ENCODE peak calls at places on chromosome 5, in nine cellular contexts. F is AG10803, V is lower lobe of right lung, B is tibial artery, G is HepG2, U is kidney epithelial cell, H is adrenal gland, A is IMR-90, T is OCI-LY7. K is an unnamed sample.

GRCh38 chr5:131466171-131466766 is 168.8 kb downstream of the RAPGEF6 start:
- DNase-seq in G (no peak), B (no peak), H (no peak), T (no peak), A (peak; percentile 95), U (peak; percentile 38), V (no peak), F (peak; percentile 66), K (no peak)

GRCh38 chr5:91978221-91978882 is 595.2 kb upstream of the ARRDC3 start:
- DNase-seq in H (no peak), F (no peak), B (no peak), V (no peak), T (no peak), U (no peak), G (no peak), A (no peak), K (no peak)

GRCh38 chr5:16005210-16005609 is 174.4 kb downstream of the MARCHF11 start:
- DNase-seq in A (no peak), T (no peak), H (no peak), B (no peak), F (no peak), V (no peak), G (no peak), U (peak; percentile 21), K (no peak)

GRCh38 chr5:176888865-176889165 is 10.3 kb downstream of the HK3 start:
- DNase-seq in V (no peak), B (no peak), H (no peak), F (no peak), A (no peak), G (no peak), U (no peak), T (no peak), K (no peak)

GRCh38 chr5:33936381-33937016 is at the start of gene RXFP3:
- DNase-seq in F (peak; percentile 28), H (no peak), U (no peak), V (no peak), A (peak; percentile 23), B (no peak), T (no peak), G (no peak), K (no peak)

GRCh38 chr5:167561796-167562195 is 729.6 kb upstream of the WWC1 start:
- DNase-seq in V (no peak), B (no peak), T (no peak), F (no peak), G (no peak), H (no peak), A (no peak), U (no peak), K (no peak)

GRCh38 chr5:64682608-64683007 is 7.7 kb upstream of the SHISAL2B start:
- DNase-seq in A (no peak), H (no peak), T (peak; percentile 4), B (no peak), F (no peak), V (no peak), G (peak; percentile 22), U (no peak), K (no peak)

GRCh38 chr5:171386006-171386671 is 1.5 kb upstream of the NPM1 start:
- DNase-seq in U (no peak), F (no peak), V (peak; percentile 44), H (no peak), B (no peak), A (no peak), G (no peak), T (no peak), K (no peak)

GRCh38 chr5:97065475-97065874 is 76.9 kb downstream of the LIX1 start:
- DNase-seq in F (no peak), U (no peak), H (no peak), V (no peak), A (no peak), G (no peak), B (no peak), T (no peak), K (no peak)

GRCh38 chr5:176628406-176629228 is 1.7 kb downstream of the SNCB start:
- DNase-seq in B (no peak), T (no peak), G (no peak), U (no peak), V (no peak), F (no peak), H (no peak), A (no peak), K (no peak)

GRCh38 chr5:120293796-120294195 is 170.3 kb upstream of the PRR16 start:
- DNase-seq in V (no peak), T (no peak), H (no peak), F (peak; percentile 96), A (peak; percentile 85), G (no peak), U (no peak), B (no peak), K (no peak)

GRCh38 chr5:150394103-150394502 is 18.6 kb downstream of the CD74 start:
- DNase-seq in V (no peak), U (no peak), G (no peak), A (peak; percentile 84), H (no peak), B (no peak), F (no peak), T (no peak), K (no peak)

GRCh38 chr5:100904259-100904822 is 1.3 kb upstream of the ST8SIA4 start:
- DNase-seq in V (peak; percentile 44), U (no peak), A (no peak), B (no peak), G (no peak), H (peak; percentile 15), T (peak; percentile 68), F (no peak), K (no peak)
- H3K4me3 ChIP-seq in V (peak overlapping the region; percentile 73), U (peak overlapping the region; percentile 9), A (no peak overlapping the region), B (peak overlapping the region; percentile 50), G (no peak overlapping the region), H (peak overlapping the region; percentile 52), T (peak overlapping the region; percentile 87), F (no peak overlapping the region), K (peak overlapping the region; percentile 88)

DNA sequence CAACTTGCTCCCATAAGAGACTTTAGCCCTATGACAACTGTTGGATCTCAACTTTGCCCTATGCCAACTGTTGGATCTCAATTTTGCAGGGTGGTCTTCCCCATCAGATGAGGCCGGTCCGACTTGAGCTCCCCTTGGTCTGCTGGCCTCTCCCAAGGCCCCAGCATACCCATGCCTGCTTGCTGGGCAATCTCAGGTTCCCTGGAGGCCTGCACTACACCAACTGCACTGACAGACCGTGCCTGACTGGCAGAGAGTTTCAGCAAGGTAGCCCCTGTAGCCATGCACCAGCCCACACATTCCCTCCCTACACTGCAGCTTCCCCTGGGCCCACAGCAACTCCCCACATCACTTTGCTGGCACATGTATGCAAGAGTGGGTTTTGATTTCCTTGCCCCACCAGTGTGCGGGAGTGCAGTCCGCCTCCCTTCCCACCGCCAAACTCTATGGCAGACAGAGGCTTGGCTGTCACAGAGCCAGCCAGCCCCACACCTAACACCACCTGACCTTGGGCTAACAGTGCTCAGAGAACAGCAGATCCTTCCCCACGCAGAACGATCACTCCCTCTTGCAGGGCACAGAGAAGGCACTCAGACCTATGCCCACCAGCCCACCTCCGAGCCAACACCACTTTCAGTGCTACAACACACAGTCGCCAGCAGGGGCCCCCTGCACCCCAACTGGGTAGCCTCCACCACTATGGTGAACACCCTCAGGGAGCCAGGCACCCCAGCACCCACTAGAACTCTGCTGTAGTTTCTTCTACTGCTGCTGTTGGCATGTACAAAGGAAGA is 279.9 kb upstream of the COX7C start:
- DNase-seq in U (no peak), G (no peak), V (no peak), F (no peak), T (no peak), B (no peak), H (no peak), A (no peak), K (no peak)
- TF ChIP-seq CTCF in U (no peak), G (no peak), V (no peak), F (no peak), T (no peak), B (no peak), H (no peak), A (no peak), K (no peak)

GRCh38 chr5:56097055-56097454 is 102.3 kb upstream of the IL6ST start:
- DNase-seq in B (no peak), U (no peak), G (no peak), F (no peak), T (no peak), H (no peak), V (no peak), A (no peak), K (no peak)
- H3K4me3 ChIP-seq in B (no peak overlapping the region), U (no peak overlapping the region), G (peak overlapping the region; percentile 47), F (no peak overlapping the region), T (no peak overlapping the region), H (no peak overlapping the region), V (peak overlapping the region; percentile 18), A (no peak overlapping the region), K (no peak overlapping the region)

DNA sequence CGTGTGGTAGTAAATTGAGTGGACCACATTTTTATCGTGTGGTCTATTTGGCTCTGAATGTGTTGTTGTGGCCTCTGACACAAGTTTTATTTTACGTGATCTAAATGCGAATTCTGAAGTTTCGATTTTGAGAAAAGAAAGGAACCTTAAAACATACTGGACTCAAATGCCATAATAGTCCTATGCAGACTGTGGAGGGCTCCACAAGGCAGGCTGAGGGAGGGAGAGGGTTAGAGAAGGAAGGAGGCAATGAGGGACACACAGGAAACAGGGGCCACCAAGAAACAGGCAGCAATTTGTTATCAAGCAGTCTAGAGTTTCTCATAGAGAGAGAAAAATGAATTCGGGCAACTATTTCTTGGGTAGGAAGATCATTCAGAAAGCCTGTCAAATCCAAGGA is 110.4 kb upstream of the SEMA6A start:
- DNase-seq in T (no peak), U (no peak), G (no peak), F (no peak), B (no peak), V (no peak), A (no peak), H (no peak), K (no peak)
- TF ChIP-seq CTCF in T (no peak), U (no peak), G (no peak), F (no peak), B (no peak), V (no peak), A (no peak), H (no peak), K (no peak)

DNA sequence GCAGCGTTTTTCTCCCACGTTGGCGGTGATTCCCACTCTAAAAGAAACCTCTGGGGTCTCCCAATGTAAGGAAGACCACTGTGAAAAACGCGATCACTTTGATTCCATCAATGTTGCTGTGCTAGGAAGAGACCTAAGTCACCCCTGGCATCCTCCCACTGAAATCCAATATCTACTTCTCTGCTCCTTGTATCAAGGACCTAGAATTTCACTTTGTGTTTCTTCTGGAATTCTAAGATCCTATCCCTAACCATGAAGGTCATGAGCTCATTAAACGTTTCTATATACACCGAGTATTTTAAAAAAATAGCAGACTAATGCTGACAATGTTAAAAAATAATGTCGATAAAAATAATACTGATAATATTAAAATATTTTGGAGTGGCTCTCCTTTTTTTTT is 118.8 kb upstream of the MYO10 start:
- DNase-seq in H (no peak), T (no peak), B (no peak), F (no peak), A (peak; percentile 36), V (no peak), G (no peak), U (no peak), K (no peak)
- H3K4me3 ChIP-seq in H (no peak overlapping the region), T (no peak overlapping the region), B (no peak overlapping the region), F (no peak overlapping the region), A (no peak overlapping the region), V (no peak overlapping the region), G (no peak overlapping the region), U (no peak overlapping the region), K (no peak overlapping the region)

GRCh38 chr5:141199359-141200235 is at the start of gene PCDHB11:
- DNase-seq in G (peak; percentile 6), T (peak; percentile 18), V (no peak), U (no peak), B (no peak), F (no peak), A (no peak), H (no peak), K (no peak)
- TF ChIP-seq CTCF in G (peak; percentile 60), T (peak; percentile 75), V (no peak), U (no peak), B (no peak), F (no peak), A (no peak), H (peak; percentile 13), K (no peak)

GRCh38 chr5:141862936-141863543 is 15.2 kb downstream of the PCDH1 start:
- DNase-seq in F (no peak), G (no peak), T (no peak), H (no peak), U (no peak), B (no peak), A (no peak), V (no peak), K (no peak)
- H3K4me3 ChIP-seq in F (no peak overlapping the region), G (no peak overlapping the region), T (no peak overlapping the region), H (no peak overlapping the region), U (no peak overlapping the region), B (no peak overlapping the region), A (no peak overlapping the region), V (no peak overlapping the region), K (no peak overlapping the region)

K was measured in GM12864.